ENCODE peak calls at places on chromosomes 2 and 18, in eight cellular contexts. Y, S, Q, E, R, T, N and P are unnamed samples.

GRCh38 chr2:205752924-205753323 is 70.6 kb downstream of the NRP2 start:
- DNase-seq in R (no peak), T (no peak), N (no peak), Q (no peak), S (no peak), E (no peak), Y (peak), P (no peak)

GRCh38 chr2:61707984-61708852 is 145.6 kb downstream of the FAM161A start:
- DNase-seq in S (peak), R (peak), E (no peak), T (no peak), Q (no peak), Y (peak), N (no peak), P (no peak)

GRCh38 chr18:13273800-13274199 is 55.2 kb downstream of the LDLRAD4 start:
- DNase-seq in R (no peak), N (no peak), E (no peak), T (peak), S (no peak), Q (no peak), Y (no peak), P (no peak)

GRCh38 chr2:191247381-191248057 is 2.3 kb downstream of the MYO1B start:
- DNase-seq in Y (peak), R (no peak), T (no peak), N (no peak), S (peak), E (peak), Q (no peak), P (no peak)

GRCh38 chr2:109497911-109498870 is 115.6 kb downstream of the SEPTIN10 start:
- DNase-seq in Y (no peak), E (no peak), T (no peak), R (no peak), Q (no peak), N (no peak), S (no peak), P (no peak)

GRCh38 chr2:33405180-33406105 is 71.0 kb upstream of the RASGRP3 start:
- DNase-seq in S (no peak), Q (no peak), E (no peak), R (no peak), T (no peak), Y (peak), N (no peak), P (no peak)

GRCh38 chr2:174198846-174199564 is 49.3 kb downstream of the OLA1 start:
- DNase-seq in E (no peak), T (no peak), Q (no peak), R (no peak), N (no peak), S (no peak), Y (peak), P (no peak)

GRCh38 chr2:240911641-240912265 is 5.6 kb downstream of the CROCC2 start:
- DNase-seq in R (no peak), Y (peak), T (no peak), S (no peak), N (no peak), E (no peak), Q (no peak), P (no peak)

GRCh38 chr2:58594175-58594574 is 353.1 kb upstream of the FANCL start:
- DNase-seq in T (peak), Q (no peak), S (peak), Y (no peak), E (no peak), R (no peak), N (no peak), P (no peak)

GRCh38 chr2:11347403-11347965 is 3.0 kb upstream of the ROCK2 start:
- DNase-seq in S (no peak), E (no peak), Q (no peak), R (no peak), T (no peak), Y (no peak), N (no peak), P (no peak)

GRCh38 chr18:37574113-37574512 is 8.5 kb upstream of the CELF4 start:
- DNase-seq in E (no peak), N (no peak), S (no peak), R (no peak), Y (no peak), Q (no peak), T (peak), P (no peak)